ENCODE peak calls at places on chromosomes 13 and 19, in eight cellular contexts. U is uterus, C is HuH-7, P is PC-3, V is NCI-H774, I is fibroblast of lung, W is tibial nerve, R is esophagus squamous epithelium. N is an unnamed sample.

GRCh38 chr19:43148233-43148632 is 38.1 kb downstream of the PSG5 start:
- DNase-seq in U (no peak), V (no peak), R (no peak), C (no peak), I (peak; percentile 71), W (no peak), P (peak; percentile 18), N (no peak)

GRCh38 chr19:29247912-29248311 is 35.0 kb upstream of the UQCRFS1 start:
- DNase-seq in U (no peak), W (no peak), P (no peak), I (no peak), V (no peak), C (no peak), R (no peak), N (no peak)

GRCh38 chr19:42468273-42468796 is 25.6 kb upstream of the CXCL17 start:
- DNase-seq in U (no peak), V (no peak), C (no peak), P (peak; percentile 78), I (peak; percentile 57), R (no peak), W (no peak), N (no peak)

GRCh38 chr19:8307400-8307964 is 676 bp downstream of the CD320 start:
- DNase-seq in R (no peak), C (no peak), W (peak; percentile 7), U (no peak), P (peak; percentile 42), I (no peak), V (no peak), N (no peak)

GRCh38 chr19:15448778-15449619 is 757 bp downstream of the WIZ start:
- DNase-seq in C (no peak), W (no peak), V (no peak), I (peak; percentile 14), U (peak; percentile 47), R (no peak), P (no peak), N (no peak)

GRCh38 chr19:43504426-43505185 is at the start of gene PHLDB3:
- DNase-seq in U (no peak), W (no peak), P (peak; percentile 17), I (no peak), V (peak; percentile 53), R (no peak), C (peak; percentile 46), N (peak; percentile 34)

GRCh38 chr13:29908411-29908810 is 58.0 kb upstream of the UBL3 start:
- DNase-seq in V (no peak), I (peak; percentile 78), C (no peak), P (peak; percentile 42), W (peak; percentile 55), R (no peak), U (peak; percentile 42), N (no peak)

GRCh38 chr19:56671613-56671994 is at the start of gene ZNF835:
- DNase-seq in I (peak; percentile 70), W (peak; percentile 81), P (no peak), U (peak; percentile 93), V (peak; percentile 89), C (no peak), R (peak; percentile 28), N (peak; percentile 63)

GRCh38 chr13:97130201-97130600 is 91.9 kb upstream of the MBNL2 start:
- DNase-seq in C (no peak), I (peak; percentile 78), V (no peak), U (no peak), R (no peak), P (no peak), W (no peak), N (no peak)

GRCh38 chr13:96958286-96958891 is 35.9 kb downstream of the OXGR1 start:
- DNase-seq in R (no peak), V (peak; percentile 25), P (peak; percentile 60), W (no peak), U (no peak), C (peak; percentile 2), I (peak; percentile 40), N (no peak)

GRCh38 chr19:43525836-43526771 is 897 bp downstream of the ETHE1 start:
- DNase-seq in V (no peak), I (no peak), U (peak; percentile 28), R (no peak), C (peak; percentile 37), P (peak; percentile 18), W (no peak), N (no peak)

GRCh38 chr19:18349524-18350128 is 9.2 kb downstream of the PGPEP1 start:
- DNase-seq in R (no peak), C (peak; percentile 71), I (peak; percentile 69), W (peak; percentile 49), U (peak; percentile 58), P (peak; percentile 79), V (peak; percentile 28), N (no peak)

GRCh38 chr13:107373551-107373950 is 805.6 kb upstream of the ARGLU1 start:
- DNase-seq in P (peak; percentile 75), C (peak; percentile 3), U (no peak), W (no peak), V (peak; percentile 60), I (peak; percentile 91), R (no peak), N (no peak)

GRCh38 chr19:46926201-46927071 is 65.6 kb downstream of the ARHGAP35 start:
- DNase-seq in C (no peak), W (no peak), V (no peak), P (peak; percentile 14), I (no peak), R (no peak), U (no peak), N (no peak)

GRCh38 chr19:1610579-1610978 is 5.3 kb upstream of the UQCR11 start:
- DNase-seq in P (no peak), U (no peak), R (no peak), C (no peak), V (no peak), W (no peak), I (no peak), N (no peak)

GRCh38 chr19:1057185-1057857 is 9.6 kb upstream of the ARHGAP45 start:
- DNase-seq in P (peak; percentile 19), U (no peak), I (peak; percentile 80), W (no peak), V (no peak), R (no peak), C (no peak), N (no peak)

GRCh38 chr13:61414686-61415664 is 674 bp downstream of the PCDH20 start:
- DNase-seq in R (no peak), V (peak; percentile 70), W (no peak), C (peak; percentile 70), I (peak; percentile 47), U (peak; percentile 21), P (peak; percentile 73), N (no peak)

GRCh38 chr19:1221141-1221903 is 15.7 kb downstream of the STK11 start:
- DNase-seq in U (peak; percentile 65), V (no peak), I (peak; percentile 59), W (peak; percentile 51), P (peak; percentile 27), R (no peak), C (no peak), N (no peak)

GRCh38 chr13:99374994-99375805 is 68.0 kb upstream of the GPR183 start:
- DNase-seq in I (no peak), C (no peak), P (no peak), U (no peak), W (no peak), R (peak; percentile 31), V (no peak), N (no peak)

GRCh38 chr19:24040621-24041020 is 46.4 kb upstream of the ZNF254 start:
- DNase-seq in C (no peak), V (no peak), P (no peak), R (no peak), U (no peak), I (no peak), W (no peak), N (no peak)

GRCh38 chr19:588758-589692 is 656 bp upstream of the HCN2 start:
- DNase-seq in R (no peak), W (no peak), U (no peak), C (no peak), P (no peak), I (no peak), V (no peak), N (no peak)

GRCh38 chr19:5567971-5568407 is 236 bp upstream of the TINCR start:
- DNase-seq in U (no peak), R (no peak), V (no peak), P (no peak), I (no peak), W (no peak), C (no peak), N (no peak)

GRCh38 chr19:19171821-19172532 is 1.9 kb upstream of the MEF2B start:
- DNase-seq in C (peak; percentile 91), P (no peak), I (peak; percentile 77), W (no peak), U (no peak), R (no peak), V (no peak), N (no peak)

GRCh38 chr19:2962018-2962670 is 15.2 kb upstream of the TLE6 start:
- DNase-seq in C (no peak), I (peak; percentile 89), U (no peak), P (peak; percentile 67), V (peak; percentile 5), W (no peak), R (no peak), N (peak; percentile 48)

GRCh38 chr19:46845959-46846459 is 4.6 kb downstream of the AP2S1 start:
- DNase-seq in V (no peak), U (no peak), W (no peak), I (no peak), P (no peak), R (no peak), C (no peak), N (no peak)

GRCh38 chr19:8392017-8392591 is 1.9 kb downstream of the RAB11B start:
- DNase-seq in V (no peak), W (no peak), U (no peak), R (no peak), C (no peak), I (peak; percentile 43), P (no peak), N (no peak)

GRCh38 chr19:14639536-14640277 is 34.9 kb downstream of the ADGRE3 start:
- DNase-seq in R (no peak), W (no peak), I (no peak), P (no peak), U (no peak), V (no peak), C (no peak), N (no peak)

GRCh38 chr13:27334774-27335490 is 64.3 kb downstream of the RASL11A start:
- DNase-seq in W (no peak), R (no peak), V (no peak), P (no peak), C (no peak), I (peak; percentile 55), U (no peak), N (no peak)

GRCh38 chr13:107860284-107860683 is 355.1 kb downstream of the LIG4 start:
- DNase-seq in W (no peak), I (no peak), P (no peak), V (no peak), C (no peak), U (no peak), R (no peak), N (no peak)

GRCh38 chr19:1854542-1855039 is 6.3 kb upstream of the REXO1 start:
- DNase-seq in C (no peak), W (no peak), P (no peak), V (no peak), U (no peak), I (no peak), R (no peak), N (no peak)

GRCh38 chr13:111411186-111411858 is 90.9 kb downstream of the TEX29 start:
- DNase-seq in W (no peak), R (no peak), U (no peak), P (no peak), V (peak; percentile 51), C (no peak), I (no peak), N (no peak)

GRCh38 chr13:22618002-22618401 is 562.8 kb upstream of the SGCG start:
- DNase-seq in R (no peak), C (no peak), I (no peak), W (no peak), V (no peak), P (no peak), U (no peak), N (no peak)

GRCh38 chr13:66159526-66159925 is 1070.6 kb downstream of the PCDH9 start:
- DNase-seq in W (no peak), U (no peak), P (no peak), V (no peak), R (no peak), C (no peak), I (no peak), N (no peak)

GRCh38 chr19:6773323-6773931 is 919 bp downstream of the VAV1 start:
- DNase-seq in P (no peak), I (no peak), W (no peak), U (no peak), R (no peak), C (no peak), V (no peak), N (peak; percentile 21)